ENCODE peak calls at places on chromosome 20, in six cellular contexts. One of them, this sample, is unnamed.

GRCh38 chr20:32465092-32465900 is 107.2 kb downstream of the ASXL1 start:
- DNase-seq in head of caudate nucleus: no peak
- DNase-seq in AG09319: peak
- DNase-seq in T-cell: no peak
- DNase-seq in Daoy: peak
- DNase-seq in non-pigmented ciliary epithelial cell: no peak
- DNase-seq in this sample: peak

GRCh38 chr20:43938932-43939761 is 24.5 kb downstream of the TOX2 start:
- DNase-seq in head of caudate nucleus: no peak
- DNase-seq in AG09319: peak
- DNase-seq in T-cell: no peak
- DNase-seq in Daoy: peak
- DNase-seq in non-pigmented ciliary epithelial cell: peak
- DNase-seq in this sample: peak

GRCh38 chr20:37539424-37539823 is 11.7 kb upstream of the BLCAP start:
- DNase-seq in head of caudate nucleus: no peak
- DNase-seq in AG09319: no peak
- DNase-seq in T-cell: no peak
- DNase-seq in Daoy: no peak
- DNase-seq in non-pigmented ciliary epithelial cell: no peak
- DNase-seq in this sample: no peak

GRCh38 chr20:22368235-22368634 is 216.1 kb downstream of the FOXA2 start:
- DNase-seq in head of caudate nucleus: no peak
- DNase-seq in AG09319: no peak
- DNase-seq in T-cell: no peak
- DNase-seq in Daoy: no peak
- DNase-seq in non-pigmented ciliary epithelial cell: no peak
- DNase-seq in this sample: no peak

GRCh38 chr20:13412806-13413445 is 191.9 kb downstream of the ISM1 start:
- DNase-seq in head of caudate nucleus: no peak
- DNase-seq in AG09319: no peak
- DNase-seq in T-cell: no peak
- DNase-seq in Daoy: peak
- DNase-seq in non-pigmented ciliary epithelial cell: no peak
- DNase-seq in this sample: no peak

GRCh38 chr20:10671850-10672578 is 1.8 kb downstream of the JAG1 start:
- DNase-seq in head of caudate nucleus: peak
- DNase-seq in AG09319: no peak
- DNase-seq in T-cell: no peak
- DNase-seq in Daoy: no peak
- DNase-seq in non-pigmented ciliary epithelial cell: no peak
- DNase-seq in this sample: peak

GRCh38 chr20:36086767-36087166 is 67.8 kb upstream of the EPB41L1 start:
- DNase-seq in head of caudate nucleus: no peak
- DNase-seq in AG09319: no peak
- DNase-seq in T-cell: no peak
- DNase-seq in Daoy: peak
- DNase-seq in non-pigmented ciliary epithelial cell: no peak
- DNase-seq in this sample: no peak

GRCh38 chr20:46375771-46376170 is 30.6 kb downstream of the ELMO2 start:
- DNase-seq in head of caudate nucleus: no peak
- DNase-seq in AG09319: no peak
- DNase-seq in T-cell: no peak
- DNase-seq in Daoy: peak
- DNase-seq in non-pigmented ciliary epithelial cell: no peak
- DNase-seq in this sample: no peak

GRCh38 chr20:58433759-58434158 is 44.7 kb downstream of the VAPB start:
- DNase-seq in head of caudate nucleus: peak
- DNase-seq in AG09319: no peak
- DNase-seq in T-cell: no peak
- DNase-seq in Daoy: peak
- DNase-seq in non-pigmented ciliary epithelial cell: peak
- DNase-seq in this sample: peak

GRCh38 chr20:32980131-32980941 is 23.9 kb downstream of the SUN5 start:
- DNase-seq in head of caudate nucleus: peak
- DNase-seq in AG09319: no peak
- DNase-seq in T-cell: no peak
- DNase-seq in Daoy: no peak
- DNase-seq in non-pigmented ciliary epithelial cell: no peak
- DNase-seq in this sample: no peak

GRCh38 chr20:54173653-54174451 is at the start of gene CYP24A1:
- DNase-seq in head of caudate nucleus: no peak
- DNase-seq in AG09319: no peak
- DNase-seq in T-cell: no peak
- DNase-seq in Daoy: peak
- DNase-seq in non-pigmented ciliary epithelial cell: no peak
- DNase-seq in this sample: no peak

GRCh38 chr20:16007978-16008377 is 565.3 kb downstream of the KIF16B start:
- DNase-seq in head of caudate nucleus: no peak
- DNase-seq in AG09319: no peak
- DNase-seq in T-cell: no peak
- DNase-seq in Daoy: no peak
- DNase-seq in non-pigmented ciliary epithelial cell: no peak
- DNase-seq in this sample: no peak

GRCh38 chr20:58447733-58448391 is 58.8 kb downstream of the VAPB start:
- DNase-seq in head of caudate nucleus: peak
- DNase-seq in AG09319: peak
- DNase-seq in T-cell: peak
- DNase-seq in Daoy: peak
- DNase-seq in non-pigmented ciliary epithelial cell: no peak
- DNase-seq in this sample: peak

GRCh38 chr20:33909331-33909921 is 84.3 kb upstream of the RALY start:
- DNase-seq in head of caudate nucleus: no peak
- DNase-seq in AG09319: peak
- DNase-seq in T-cell: no peak
- DNase-seq in Daoy: peak
- DNase-seq in non-pigmented ciliary epithelial cell: peak
- DNase-seq in this sample: no peak

GRCh38 chr20:44134897-44135810 is 51.8 kb downstream of the JPH2 start:
- DNase-seq in head of caudate nucleus: no peak
- DNase-seq in AG09319: no peak
- DNase-seq in T-cell: no peak
- DNase-seq in Daoy: no peak
- DNase-seq in non-pigmented ciliary epithelial cell: no peak
- DNase-seq in this sample: no peak

GRCh38 chr20:46672543-46673148 is 16.6 kb downstream of the TP53RK start:
- DNase-seq in head of caudate nucleus: no peak
- DNase-seq in AG09319: no peak
- DNase-seq in T-cell: no peak
- DNase-seq in Daoy: no peak
- DNase-seq in non-pigmented ciliary epithelial cell: no peak
- DNase-seq in this sample: no peak

GRCh38 chr20:57772349-57772964 is 62.6 kb upstream of the PMEPA1 start:
- DNase-seq in head of caudate nucleus: peak
- DNase-seq in AG09319: peak
- DNase-seq in T-cell: peak
- DNase-seq in Daoy: peak
- DNase-seq in non-pigmented ciliary epithelial cell: peak
- DNase-seq in this sample: no peak

GRCh38 chr20:29689411-29690225 is 1567.8 kb upstream of the DEFB115 start:
- DNase-seq in head of caudate nucleus: no peak
- DNase-seq in AG09319: no peak
- DNase-seq in T-cell: no peak
- DNase-seq in Daoy: peak
- DNase-seq in non-pigmented ciliary epithelial cell: no peak
- DNase-seq in this sample: no peak

GRCh38 chr20:51341581-51341980 is 200.9 kb downstream of the NFATC2 start:
- DNase-seq in head of caudate nucleus: no peak
- DNase-seq in AG09319: no peak
- DNase-seq in T-cell: no peak
- DNase-seq in Daoy: no peak
- DNase-seq in non-pigmented ciliary epithelial cell: no peak
- DNase-seq in this sample: no peak

GRCh38 chr20:38692436-38693411 is 31.6 kb upstream of the SLC32A1 start:
- DNase-seq in head of caudate nucleus: peak
- DNase-seq in AG09319: peak
- DNase-seq in T-cell: peak
- DNase-seq in Daoy: peak
- DNase-seq in non-pigmented ciliary epithelial cell: no peak
- DNase-seq in this sample: peak

GRCh38 chr20:58634818-58635665 is 16.0 kb upstream of the STX16 start:
- DNase-seq in head of caudate nucleus: no peak
- DNase-seq in AG09319: no peak
- DNase-seq in T-cell: no peak
- DNase-seq in Daoy: no peak
- DNase-seq in non-pigmented ciliary epithelial cell: no peak
- DNase-seq in this sample: no peak

GRCh38 chr20:1371235-1371782 is 21.5 kb downstream of the FKBP1A start:
- DNase-seq in head of caudate nucleus: no peak
- DNase-seq in AG09319: no peak
- DNase-seq in T-cell: no peak
- DNase-seq in Daoy: no peak
- DNase-seq in non-pigmented ciliary epithelial cell: no peak
- DNase-seq in this sample: no peak

GRCh38 chr20:10476319-10476724 is 41.2 kb downstream of the SLX4IP start:
- DNase-seq in head of caudate nucleus: no peak
- DNase-seq in AG09319: no peak
- DNase-seq in T-cell: no peak
- DNase-seq in Daoy: no peak
- DNase-seq in non-pigmented ciliary epithelial cell: no peak
- DNase-seq in this sample: no peak

GRCh38 chr20:57618091-57618765 is 2.0 kb downstream of the ZBP1 start:
- DNase-seq in head of caudate nucleus: no peak
- DNase-seq in AG09319: no peak
- DNase-seq in T-cell: no peak
- DNase-seq in Daoy: peak
- DNase-seq in non-pigmented ciliary epithelial cell: no peak
- DNase-seq in this sample: peak

GRCh38 chr20:41377275-41377674 is 10.7 kb upstream of the EMILIN3 start:
- DNase-seq in head of caudate nucleus: no peak
- DNase-seq in AG09319: no peak
- DNase-seq in T-cell: no peak
- DNase-seq in Daoy: no peak
- DNase-seq in non-pigmented ciliary epithelial cell: no peak
- DNase-seq in this sample: no peak

GRCh38 chr20:45817652-45818194 is 5.3 kb downstream of the UBE2C start:
- DNase-seq in head of caudate nucleus: no peak
- DNase-seq in AG09319: peak
- DNase-seq in T-cell: no peak
- DNase-seq in Daoy: peak
- DNase-seq in non-pigmented ciliary epithelial cell: peak
- DNase-seq in this sample: no peak

GRCh38 chr20:63782051-63782471 is 42.5 kb downstream of the SLC2A4RG start:
- DNase-seq in head of caudate nucleus: no peak
- DNase-seq in AG09319: no peak
- DNase-seq in T-cell: peak
- DNase-seq in Daoy: no peak
- DNase-seq in non-pigmented ciliary epithelial cell: no peak
- DNase-seq in this sample: no peak

GRCh38 chr20:64080013-64080812 is at the start of gene OPRL1:
- DNase-seq in head of caudate nucleus: no peak
- DNase-seq in AG09319: no peak
- DNase-seq in T-cell: peak
- DNase-seq in Daoy: peak
- DNase-seq in non-pigmented ciliary epithelial cell: no peak
- DNase-seq in this sample: no peak

GRCh38 chr20:37305839-37306238 is 16.4 kb downstream of the MANBAL start:
- DNase-seq in head of caudate nucleus: no peak
- DNase-seq in AG09319: no peak
- DNase-seq in T-cell: no peak
- DNase-seq in Daoy: no peak
- DNase-seq in non-pigmented ciliary epithelial cell: no peak
- DNase-seq in this sample: no peak

GRCh38 chr20:16701296-16701695 is 28.5 kb upstream of the SNRPB2 start:
- DNase-seq in head of caudate nucleus: no peak
- DNase-seq in AG09319: no peak
- DNase-seq in T-cell: peak
- DNase-seq in Daoy: no peak
- DNase-seq in non-pigmented ciliary epithelial cell: no peak
- DNase-seq in this sample: no peak

GRCh38 chr20:24664266-24664986 is 195.0 kb downstream of the SYNDIG1 start:
- DNase-seq in head of caudate nucleus: no peak
- DNase-seq in AG09319: no peak
- DNase-seq in T-cell: no peak
- DNase-seq in Daoy: no peak
- DNase-seq in non-pigmented ciliary epithelial cell: no peak
- DNase-seq in this sample: no peak

GRCh38 chr20:10637563-10637962 is 36.2 kb downstream of the JAG1 start:
- DNase-seq in head of caudate nucleus: no peak
- DNase-seq in AG09319: no peak
- DNase-seq in T-cell: no peak
- DNase-seq in Daoy: no peak
- DNase-seq in non-pigmented ciliary epithelial cell: no peak
- DNase-seq in this sample: no peak

GRCh38 chr20:20860078-20860806 is 147.8 kb upstream of the RALGAPA2 start:
- DNase-seq in head of caudate nucleus: peak
- DNase-seq in AG09319: peak
- DNase-seq in T-cell: peak
- DNase-seq in Daoy: peak
- DNase-seq in non-pigmented ciliary epithelial cell: peak
- DNase-seq in this sample: peak

GRCh38 chr20:43941476-43942212 is 27.0 kb downstream of the TOX2 start:
- DNase-seq in head of caudate nucleus: no peak
- DNase-seq in AG09319: no peak
- DNase-seq in T-cell: no peak
- DNase-seq in Daoy: peak
- DNase-seq in non-pigmented ciliary epithelial cell: no peak
- DNase-seq in this sample: peak

GRCh38 chr20:2693286-2693995 is 861 bp downstream of the EBF4 start:
- DNase-seq in head of caudate nucleus: peak
- DNase-seq in AG09319: no peak
- DNase-seq in T-cell: peak
- DNase-seq in Daoy: peak
- DNase-seq in non-pigmented ciliary epithelial cell: no peak
- DNase-seq in this sample: no peak

GRCh38 chr20:58697867-58698703 is 5.5 kb downstream of the NPEPL1 start:
- DNase-seq in head of caudate nucleus: no peak
- DNase-seq in AG09319: no peak
- DNase-seq in T-cell: no peak
- DNase-seq in Daoy: no peak
- DNase-seq in non-pigmented ciliary epithelial cell: no peak
- DNase-seq in this sample: no peak

GRCh38 chr20:56414842-56415765 is 3.0 kb downstream of the CASS4 start:
- DNase-seq in head of caudate nucleus: no peak
- DNase-seq in AG09319: peak
- DNase-seq in T-cell: peak
- DNase-seq in Daoy: no peak
- DNase-seq in non-pigmented ciliary epithelial cell: peak
- DNase-seq in this sample: no peak

GRCh38 chr20:8535403-8536003 is 403.4 kb downstream of the PLCB1 start:
- DNase-seq in head of caudate nucleus: no peak
- DNase-seq in AG09319: no peak
- DNase-seq in T-cell: no peak
- DNase-seq in Daoy: peak
- DNase-seq in non-pigmented ciliary epithelial cell: no peak
- DNase-seq in this sample: no peak

This sample was measured in colonic mucosa.